ENCODE peak calls at places on chromosomes 4 and X, in nine cellular contexts. H is cardiac fibroblast, C is H7, Y is cerebellum, A is testis, S is RPMI7951, J is cardiac muscle cell, B is NCI-H1417, V is glutamatergic neuron. Z is an unnamed sample.
A peak's percentile ranks its signal among the peaks of the same experiment; 100 is the strongest.

GRCh38 chr4:53640576-53641459 is 49.5 kb upstream of the LNX1 start:
- DNase-seq in Y (no peak), H (peak; percentile 46), V (no peak), J (peak; percentile 39), B (peak; percentile 15), A (no peak), C (no peak), S (no peak), Z (peak; percentile 87)

GRCh38 chr4:129167640-129168260 is 71.8 kb downstream of the C4orf33 start:
- DNase-seq in Y (no peak), C (no peak), V (no peak), B (no peak), A (no peak), H (no peak), J (no peak), S (no peak), Z (no peak)

GRCh38 chr4:141352328-141352727 is 131.6 kb downstream of the ZNF330 start:
- DNase-seq in A (no peak), H (no peak), V (no peak), Y (no peak), B (no peak), J (no peak), S (no peak), C (no peak), Z (no peak)

GRCh38 chrX:83658731-83659130 is 150.6 kb downstream of the POU3F4 start:
- DNase-seq in B (peak; percentile 23), S (no peak), C (peak; percentile 13), Y (no peak), J (no peak), H (no peak), A (no peak), V (no peak), Z (no peak)

GRCh38 chrX:130393451-130394074 is 8.1 kb upstream of the GPR119 start:
- DNase-seq in B (peak; percentile 68), J (peak; percentile 58), Y (peak; percentile 26), S (peak; percentile 28), V (peak; percentile 58), C (peak; percentile 67), A (peak; percentile 52), H (peak; percentile 62), Z (peak; percentile 44)

GRCh38 chrX:112946227-112946626 is 105.6 kb upstream of the AMOT start:
- DNase-seq in A (no peak), C (no peak), J (no peak), B (no peak), H (no peak), S (no peak), V (no peak), Y (no peak), Z (no peak)

GRCh38 chr4:35754047-35754446 is 490.3 kb downstream of the ARAP2 start:
- DNase-seq in C (no peak), B (no peak), V (no peak), A (no peak), Y (no peak), J (no peak), H (no peak), S (no peak), Z (no peak)

GRCh38 chr4:95869961-95870500 is 30.1 kb downstream of the PDHA2 start:
- DNase-seq in A (no peak), H (peak; percentile 52), J (peak; percentile 69), Y (no peak), B (peak; percentile 18), S (no peak), V (no peak), C (no peak), Z (no peak)

GRCh38 chr4:113541933-113542332 is 219.6 kb downstream of the CAMK2D start:
- DNase-seq in A (no peak), S (no peak), B (no peak), Y (peak; percentile 17), V (no peak), C (no peak), J (no peak), H (peak; percentile 26), Z (no peak)

GRCh38 chr4:7371122-7371941 is 63.4 kb downstream of the PSAPL1 start:
- DNase-seq in Y (no peak), H (peak; percentile 26), S (peak; percentile 22), A (no peak), C (no peak), V (no peak), J (peak; percentile 50), B (peak; percentile 34), Z (no peak)

Z was measured in foreskin melanocyte.